ENCODE peak calls at places on chromosomes 6 and 20, in four cellular contexts. M, A, X and N are unnamed samples.

GRCh38 chr6:29762781-29763214 is 39.6 kb downstream of the HLA-F start:
- DNase-seq in M (no peak), A (no peak), X (no peak), N (no peak)

GRCh38 chr6:142015011-142015410 is 117.7 kb upstream of the GJE1 start:
- DNase-seq in M (no peak), A (no peak), X (no peak), N (no peak)

GRCh38 chr6:26472549-26473245 is 14.9 kb downstream of the BTN2A1 start:
- DNase-seq in M (no peak), A (no peak), X (no peak), N (no peak)

GRCh38 chr6:166023273-166023989 is 144.2 kb downstream of the TBXT start:
- DNase-seq in M (no peak), A (no peak), X (no peak), N (no peak)

GRCh38 chr20:63224272-63225081 is 8.5 kb upstream of the YTHDF1 start:
- DNase-seq in M (no peak), A (peak), X (peak), N (no peak)

GRCh38 chr20:346640-347316 is at the start of gene NRSN2:
- DNase-seq in M (no peak), A (peak), X (peak), N (peak)

GRCh38 chr6:157325069-157325805 is 1.9 kb upstream of the TMEM242 start:
- DNase-seq in M (no peak), A (no peak), X (no peak), N (no peak)

GRCh38 chr6:117267766-117268534 is 2.6 kb downstream of the VGLL2 start:
- DNase-seq in M (no peak), A (no peak), X (no peak), N (no peak)

GRCh38 chr6:1348675-1349074 is 36.8 kb downstream of the FOXQ1 start:
- DNase-seq in M (no peak), A (no peak), X (peak), N (no peak)

GRCh38 chr6:150091466-150091865 is 22.5 kb upstream of the ULBP3 start:
- DNase-seq in M (no peak), A (no peak), X (no peak), N (no peak)

GRCh38 chr6:136923954-136924291 is 1.8 kb downstream of the SLC35D3 start:
- DNase-seq in M (no peak), A (no peak), X (no peak), N (no peak)

GRCh38 chr6:152973916-152974315 is 8.9 kb downstream of the FBXO5 start:
- DNase-seq in M (no peak), A (no peak), X (no peak), N (no peak)

GRCh38 chr20:6178537-6178936 is 55.7 kb upstream of the FERMT1 start:
- DNase-seq in M (no peak), A (no peak), X (no peak), N (no peak)

GRCh38 chr6:34934516-34934915 is 45.5 kb downstream of the ANKS1A start:
- DNase-seq in M (no peak), A (peak), X (peak), N (peak)

GRCh38 chr20:15916623-15917022 is 656.6 kb downstream of the KIF16B start:
- DNase-seq in M (no peak), A (no peak), X (no peak), N (no peak)

GRCh38 chr6:68778356-68779020 is 143.4 kb downstream of the ADGRB3 start:
- DNase-seq in M (no peak), A (no peak), X (no peak), N (no peak)

GRCh38 chr6:56400273-56400672 is 152.9 kb upstream of the COL21A1 start:
- DNase-seq in M (no peak), A (no peak), X (no peak), N (no peak)

GRCh38 chr20:62143976-62144825 is 632 bp downstream of the SS18L1 start:
- DNase-seq in M (no peak), A (peak), X (peak), N (peak)

GRCh38 chr6:134451529-134451928 is 133.6 kb upstream of the SGK1 start:
- DNase-seq in M (no peak), A (no peak), X (no peak), N (no peak)

GRCh38 chr6:143806282-143807102 is 36.6 kb upstream of the LTV1 start:
- DNase-seq in M (no peak), A (peak), X (no peak), N (no peak)

GRCh38 chr6:90068264-90068663 is 174.0 kb downstream of the GJA10 start:
- DNase-seq in M (no peak), A (no peak), X (no peak), N (no peak)

GRCh38 chr6:119757467-119757866 is 407.9 kb upstream of the MAN1A1 start:
- DNase-seq in M (no peak), A (no peak), X (no peak), N (no peak)

GRCh38 chr6:155128971-155129370 is 133.9 kb downstream of the TIAM2 start:
- DNase-seq in M (no peak), A (no peak), X (no peak), N (no peak)

GRCh38 chr20:3235661-3236324 is 3.2 kb downstream of the SLC4A11 start:
- DNase-seq in M (no peak), A (no peak), X (no peak), N (no peak)

GRCh38 chr20:59030911-59031310 is 1.2 kb downstream of the ATP5F1E start:
- DNase-seq in M (no peak), A (no peak), X (no peak), N (no peak)

GRCh38 chr6:157537518-157537917 is 156.5 kb downstream of the ZDHHC14 start:
- DNase-seq in M (no peak), A (no peak), X (no peak), N (no peak)

GRCh38 chr6:15205321-15205720 is 40.5 kb upstream of the JARID2 start:
- DNase-seq in M (no peak), A (no peak), X (no peak), N (peak)

GRCh38 chr20:32990426-32990825 is 13.8 kb downstream of the SUN5 start:
- DNase-seq in M (no peak), A (no peak), X (no peak), N (peak)

GRCh38 chr6:6951355-6951754 is 156.4 kb upstream of the RREB1 start:
- DNase-seq in M (no peak), A (no peak), X (no peak), N (no peak)

GRCh38 chr20:3163099-3164042 is 3.7 kb upstream of the FASTKD5 start:
- DNase-seq in M (no peak), A (no peak), X (peak), N (no peak)

GRCh38 chr6:79082304-79082703 is 4.2 kb upstream of the PHIP start:
- DNase-seq in M (no peak), A (no peak), X (no peak), N (no peak)